ENCODE peak calls at places on chromosomes 7 and 10, in ten cellular contexts. S is HT1080; A is HFF-Myc; Q is effector memory CD4-positive, alpha-beta T cell; G is left cardiac atrium; O is aorta; T is activated naive CD8-positive, alpha-beta T cell treated with anti-CD3 and anti-CD28 coated beads, Interleukin-2, amount 50 U/mL, for 24 hours; I is transverse colon; V is SK-N-DZ; K is activated T-cell treated with anti-CD3 and anti-CD28 coated beads for 1 hour. M is an unnamed sample.

GRCh38 chr7:137874390-137874789 is 27.6 kb upstream of the DGKI start:
- DNase-seq in I (no peak), A (no peak), G (no peak), K (no peak), Q (no peak), S (no peak), V (peak; percentile 92), T (no peak), O (no peak), M (no peak)

GRCh38 chr7:36127075-36127740 is 25.8 kb upstream of the EEPD1 start:
- DNase-seq in V (no peak), T (no peak), S (no peak), I (no peak), O (no peak), G (no peak), K (no peak), A (no peak), Q (no peak), M (peak; percentile 58)

GRCh38 chr7:37732253-37732652 is 48.7 kb downstream of the GPR141 start:
- DNase-seq in T (peak; percentile 13), A (no peak), G (no peak), K (no peak), I (peak; percentile 21), Q (no peak), O (peak; percentile 66), V (peak; percentile 36), S (peak; percentile 27), M (peak; percentile 32)

GRCh38 chr10:58672855-58673254 is 160.2 kb downstream of the BICC1 start:
- DNase-seq in O (no peak), G (no peak), V (no peak), K (no peak), T (no peak), I (no peak), S (no peak), A (peak; percentile 20), Q (no peak), M (no peak)

GRCh38 chr7:136925049-136925448 is 56.6 kb downstream of the CHRM2 start:
- DNase-seq in T (no peak), A (no peak), V (no peak), S (peak; percentile 4), Q (no peak), G (no peak), O (no peak), I (no peak), K (no peak), M (no peak)

GRCh38 chr10:133276435-133277201 is at the start of gene ADAM8:
- DNase-seq in Q (peak; percentile 72), G (no peak), I (peak; percentile 63), V (peak; percentile 40), A (no peak), K (peak; percentile 62), S (no peak), O (peak; percentile 59), T (peak; percentile 78), M (no peak)

GRCh38 chr10:98041352-98042043 is 11.1 kb upstream of the CRTAC1 start:
- DNase-seq in T (peak; percentile 59), V (peak; percentile 74), S (peak; percentile 49), G (peak; percentile 71), K (peak; percentile 20), O (peak; percentile 64), A (peak; percentile 26), I (peak; percentile 56), Q (peak; percentile 13), M (peak; percentile 66)

GRCh38 chr7:71746004-71746403 is 614.1 kb downstream of the GALNT17 start:
- DNase-seq in Q (no peak), V (no peak), S (no peak), G (no peak), K (no peak), T (no peak), O (no peak), A (no peak), I (no peak), M (no peak)

GRCh38 chr7:91846436-91846835 is 34.1 kb downstream of the MTERF1 start:
- DNase-seq in G (no peak), V (no peak), I (no peak), A (no peak), O (no peak), K (no peak), Q (no peak), T (no peak), S (no peak), M (no peak)

GRCh38 chr10:34766256-34766580 is 48.9 kb downstream of the PARD3 start:
- DNase-seq in A (no peak), O (no peak), Q (no peak), K (no peak), S (no peak), V (no peak), I (no peak), G (no peak), T (no peak), M (no peak)

GRCh38 chr10:80458638-80459037 is 4.5 kb downstream of the TSPAN14 start:
- DNase-seq in K (no peak), Q (no peak), T (no peak), V (no peak), I (no peak), G (peak; percentile 6), A (no peak), O (no peak), S (no peak), M (no peak)

GRCh38 chr7:4056552-4057288 is 625.4 kb upstream of the FOXK1 start:
- DNase-seq in G (no peak), S (no peak), Q (no peak), K (no peak), V (no peak), T (no peak), A (no peak), O (no peak), I (no peak), M (no peak)

GRCh38 chr7:117319211-117319610 is 3.6 kb downstream of the WNT2 start:
- DNase-seq in S (no peak), O (no peak), A (no peak), V (no peak), Q (no peak), I (no peak), K (no peak), G (no peak), T (no peak), M (no peak)

GRCh38 chr10:88830643-88831277 is 20.9 kb downstream of the ANKRD22 start:
- DNase-seq in S (no peak), O (no peak), K (no peak), V (no peak), T (no peak), I (no peak), A (no peak), G (no peak), Q (no peak), M (no peak)

GRCh38 chr7:136528329-136528728 is 340.1 kb upstream of the CHRM2 start:
- DNase-seq in V (no peak), I (no peak), S (peak; percentile 92), G (no peak), K (no peak), Q (no peak), A (peak; percentile 45), T (no peak), O (no peak), M (no peak)

GRCh38 chr10:122850705-122851640 is 5.3 kb upstream of the CUZD1 start:
- DNase-seq in S (no peak), V (no peak), I (no peak), A (no peak), Q (no peak), T (no peak), K (no peak), O (no peak), G (no peak), M (no peak)

GRCh38 chr7:99919814-99920618 is 686 bp upstream of the TRIM4 start:
- DNase-seq in T (no peak), G (no peak), O (no peak), A (no peak), Q (no peak), V (no peak), K (no peak), S (peak; percentile 15), I (no peak), M (no peak)

GRCh38 chr10:16116404-16117304 is 256.3 kb upstream of the MINDY3 start:
- DNase-seq in O (no peak), K (no peak), I (no peak), V (peak; percentile 37), T (peak; percentile 2), S (peak; percentile 30), A (no peak), G (no peak), Q (no peak), M (no peak)

GRCh38 chr10:123564631-123565030 is 101.5 kb upstream of the GPR26 start:
- DNase-seq in I (no peak), T (no peak), Q (no peak), A (no peak), V (no peak), G (no peak), S (no peak), K (no peak), O (no peak), M (no peak)

GRCh38 chr7:27640914-27641570 is 21.6 kb downstream of the HIBADH start:
- DNase-seq in O (peak; percentile 54), S (peak; percentile 93), A (no peak), V (no peak), K (no peak), I (no peak), Q (no peak), G (peak; percentile 42), T (no peak), M (no peak)

GRCh38 chr7:28418311-28418710 is 6.0 kb downstream of the CREB5 start:
- DNase-seq in V (no peak), G (no peak), O (no peak), S (no peak), T (no peak), A (no peak), K (no peak), I (no peak), Q (no peak), M (no peak)

GRCh38 chr10:132397036-132397541 is at the start of gene PWWP2B:
- DNase-seq in O (peak; percentile 76), V (no peak), Q (peak; percentile 54), I (peak; percentile 72), S (no peak), G (peak; percentile 72), K (peak; percentile 47), A (no peak), T (peak; percentile 55), M (peak; percentile 79)

GRCh38 chr10:52740913-52741675 is 31.5 kb downstream of the MBL2 start:
- DNase-seq in T (peak; percentile 50), I (peak; percentile 23), A (no peak), S (peak; percentile 49), O (no peak), V (peak; percentile 69), Q (no peak), K (no peak), G (peak; percentile 44), M (no peak)